ENCODE peak calls at places on chromosome 3, in four cellular contexts. M is uterus, A is suprapubic skin, U is NB4. S is an unnamed sample.

GRCh38 chr3:32873491-32874130 is 55.8 kb downstream of the TRIM71 start:
- DNase-seq in M (no peak), A (no peak), U (peak; percentile 75), S (no peak)

GRCh38 chr3:128946411-128946810 is 47.5 kb downstream of the CFAP92 start:
- DNase-seq in M (no peak), A (no peak), U (no peak), S (no peak)

GRCh38 chr3:65793495-65794200 is 245.1 kb downstream of the MAGI1 start:
- DNase-seq in M (no peak), A (no peak), U (no peak), S (peak; percentile 8)

GRCh38 chr3:181932039-181932438 is 220.3 kb downstream of the SOX2 start:
- DNase-seq in M (no peak), A (no peak), U (no peak), S (no peak)

GRCh38 chr3:172040078-172040975 is 949 bp downstream of the FNDC3B start:
- DNase-seq in M (peak; percentile 82), A (peak; percentile 91), U (peak; percentile 70), S (peak; percentile 60)

GRCh38 chr3:41200669-41201021 is 1.3 kb downstream of the CTNNB1 start:
- DNase-seq in M (peak; percentile 28), A (no peak), U (peak; percentile 83), S (no peak)

GRCh38 chr3:102106421-102107097 is 257.2 kb downstream of the NFKBIZ start:
- DNase-seq in M (no peak), A (no peak), U (no peak), S (no peak)

GRCh38 chr3:29552036-29552435 is 271.2 kb downstream of the RBMS3 start:
- DNase-seq in M (no peak), A (no peak), U (no peak), S (no peak)

GRCh38 chr3:187146389-187146788 is 7.1 kb upstream of the RPL39L start:
- DNase-seq in M (no peak), A (no peak), U (no peak), S (no peak)

GRCh38 chr3:112074006-112074405 is 12.2 kb upstream of the C3orf52 start:
- DNase-seq in M (no peak), A (no peak), U (no peak), S (no peak)

GRCh38 chr3:42477696-42478095 is 24.7 kb upstream of the VIPR1 start:
- DNase-seq in M (no peak), A (no peak), U (no peak), S (no peak)

GRCh38 chr3:133540896-133541674 is 32.4 kb upstream of the CDV3 start:
- DNase-seq in M (no peak), A (no peak), U (peak; percentile 71), S (peak; percentile 67)
- TF ChIP-seq POLR2A in M (no peak), A (no peak), U (no peak), S (no peak)

GRCh38 chr3:155805204-155805801 is 775 bp downstream of the C3orf33 start:
- DNase-seq in M (peak; percentile 20), A (no peak), U (peak; percentile 53), S (no peak)

GRCh38 chr3:155807823-155808222 is 1.7 kb upstream of the C3orf33 start:
- DNase-seq in M (no peak), A (no peak), U (no peak), S (no peak)

GRCh38 chr3:155804298-155804697 is 1.8 kb downstream of the C3orf33 start:
- DNase-seq in M (no peak), A (no peak), U (no peak), S (no peak)

GRCh38 chr3:155809181-155809580 is 3.1 kb upstream of the C3orf33 start:
- DNase-seq in M (no peak), A (no peak), U (no peak), S (no peak)

GRCh38 chr3:155805802-155806618 is at the start of gene C3orf33:
- DNase-seq in M (peak; percentile 38), A (peak; percentile 72), U (peak; percentile 84), S (peak; percentile 81)
- TF ChIP-seq POLR2A in M (no peak), A (no peak), U (peak; percentile 50), S (peak; percentile 36)

GRCh38 chr3:10192953-10193691 is 28.4 kb downstream of the IRAK2 start:
- DNase-seq in M (peak; percentile 75), A (no peak), U (peak; percentile 35), S (peak; percentile 70)
- TF ChIP-seq POLR2A in M (no peak), A (no peak), U (no peak), S (no peak)

GRCh38 chr3:158559504-158559903 is 11.5 kb upstream of the MLF1 start:
- DNase-seq in M (no peak), A (no peak), U (no peak), S (no peak)

GRCh38 chr3:158562674-158563073 is 8.3 kb upstream of the MLF1 start:
- DNase-seq in M (no peak), A (no peak), U (no peak), S (no peak)

GRCh38 chr3:158563076-158563475 is 7.9 kb upstream of the MLF1 start:
- DNase-seq in M (no peak), A (no peak), U (no peak), S (no peak)

GRCh38 chr3:158565076-158565475 is 5.9 kb upstream of the MLF1 start:
- DNase-seq in M (no peak), A (no peak), U (no peak), S (no peak)

GRCh38 chr3:158560979-158561378 is 10.0 kb upstream of the MLF1 start:
- DNase-seq in M (no peak), A (no peak), U (no peak), S (no peak)
- TF ChIP-seq POLR2A in M (no peak), A (no peak), U (no peak), S (no peak)

DNA sequence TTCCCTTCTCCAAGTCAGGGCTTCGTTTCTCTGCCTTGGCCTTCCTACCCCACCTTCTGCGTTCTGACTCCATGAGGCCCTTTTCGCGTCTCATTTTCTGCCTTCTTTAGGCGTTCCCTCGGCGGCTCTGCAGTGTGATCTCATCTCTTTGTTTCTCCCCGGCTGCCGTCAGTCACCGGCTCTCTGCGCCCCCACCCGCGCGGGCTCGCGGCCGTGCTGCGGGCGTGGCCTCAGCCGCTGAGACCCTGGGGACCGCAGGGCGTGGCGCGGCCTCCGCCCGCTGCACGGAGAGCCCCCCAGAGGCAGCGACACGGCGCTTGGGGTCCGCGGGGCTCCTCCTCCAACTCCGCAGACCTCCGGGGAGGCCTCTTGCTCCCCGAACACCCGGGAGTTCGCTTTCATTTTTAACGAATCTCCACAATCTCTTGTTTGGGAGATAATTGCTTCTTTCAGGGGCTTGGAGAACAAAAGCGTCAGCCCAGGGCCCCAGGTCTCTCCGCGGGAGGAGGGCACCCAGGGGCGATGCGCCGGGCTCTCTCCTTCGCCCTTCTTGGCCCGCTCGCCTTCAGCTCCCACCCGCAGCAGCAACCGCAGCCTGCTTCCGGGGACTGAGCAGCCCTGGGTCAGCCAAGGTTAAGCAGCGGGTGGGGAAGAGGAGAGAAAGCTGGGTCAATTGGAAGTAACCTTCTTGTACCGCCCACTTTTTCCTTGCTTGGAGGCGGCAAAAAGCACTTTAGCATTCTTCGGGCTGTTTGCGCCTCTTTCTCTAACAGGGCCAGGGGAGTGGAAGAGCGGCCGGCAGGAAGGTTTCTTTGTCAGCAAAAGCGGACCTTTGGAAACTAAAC is 35.2 kb downstream of the GAP43 start:
- DNase-seq in M (peak; percentile 84), A (peak; percentile 83), U (peak; percentile 95), S (peak; percentile 68)
- TF ChIP-seq POLR2A in M (peak; percentile 58), A (no peak), U (peak; percentile 47), S (peak; percentile 70)

GRCh38 chr3:125990253-125990970 is 21.4 kb downstream of the ROPN1B start:
- DNase-seq in M (peak; percentile 96), A (peak; percentile 93), U (no peak), S (peak; percentile 26)
- TF ChIP-seq POLR2A in M (no peak), A (no peak), U (no peak), S (peak; percentile 9)

DNA sequence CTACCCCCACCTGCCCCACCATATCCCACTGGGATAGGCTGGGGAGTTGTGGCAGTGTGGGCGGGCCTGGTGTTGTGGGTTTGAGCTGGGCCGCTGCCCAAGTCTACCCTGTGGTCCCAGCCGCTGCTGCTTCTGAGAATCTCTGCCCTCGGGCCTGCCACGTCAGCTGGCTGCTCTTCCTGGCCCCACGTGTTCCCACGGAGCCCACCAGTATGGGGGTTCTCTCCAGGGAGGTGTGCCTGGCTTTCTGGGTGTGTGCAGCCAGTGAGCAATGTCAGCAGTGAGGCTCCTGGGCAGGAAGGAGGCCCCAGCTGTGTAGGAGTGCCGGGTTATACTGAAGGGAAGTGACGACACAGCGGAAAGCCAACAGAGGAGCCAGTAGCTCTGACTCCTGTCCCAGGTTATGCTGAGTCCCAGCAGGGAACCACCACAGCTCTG is 10.5 kb downstream of the GNAI2 start:
- DNase-seq in M (peak; percentile 72), A (no peak), U (peak; percentile 98), S (peak; percentile 80)
- TF ChIP-seq POLR2A in M (no peak), A (no peak), U (no peak), S (peak; percentile 43)

S was measured in H54.